ENCODE peak calls at places on chromosomes 4 and X, in six cellular contexts. J is left cardiac atrium; V is breast epithelium; M is fibroblast of lung; H is globus pallidus; D is activated CD4-positive, alpha-beta T cell treated with anti-CD3 and anti-CD28 coated beads for 36 hours. Q is an unnamed sample.

GRCh38 chrX:101219840-101220191 is 230 bp downstream of the DRP2 start:
- DNase-seq in J (no peak), V (no peak), M (peak), H (peak), D (no peak), Q (no peak)

GRCh38 chr4:31408136-31408535 is 688.0 kb downstream of the PCDH7 start:
- DNase-seq in J (no peak), V (no peak), M (no peak), H (no peak), D (no peak), Q (no peak)

GRCh38 chrX:120731386-120731785 is 101.5 kb upstream of the C1GALT1C1 start:
- DNase-seq in J (no peak), V (no peak), M (peak), H (no peak), D (no peak), Q (no peak)

GRCh38 chr4:24664956-24665355 is 80.6 kb upstream of the DHX15 start:
- DNase-seq in J (no peak), V (no peak), M (peak), H (peak), D (no peak), Q (no peak)

GRCh38 chr4:5959221-5959982 is 58.8 kb downstream of the C4orf50 start:
- DNase-seq in J (no peak), V (no peak), M (no peak), H (no peak), D (no peak), Q (peak)

GRCh38 chrX:146433771-146434170 is 375.8 kb upstream of the CXorf51B start:
- DNase-seq in J (no peak), V (no peak), M (no peak), H (no peak), D (no peak), Q (no peak)

GRCh38 chr4:186204103-186204559 is 12.8 kb downstream of the CYP4V2 start:
- DNase-seq in J (no peak), V (no peak), M (peak), H (no peak), D (peak), Q (no peak)

GRCh38 chr4:41215969-41216293 is 1.6 kb upstream of the APBB2 start:
- DNase-seq in J (no peak), V (no peak), M (no peak), H (no peak), D (no peak), Q (no peak)

GRCh38 chr4:53854991-53855885 is 209.2 kb downstream of the CHIC2 start:
- DNase-seq in J (no peak), V (no peak), M (peak), H (no peak), D (no peak), Q (no peak)

GRCh38 chr4:117784266-117784665 is 250.0 kb upstream of the NDST3 start:
- DNase-seq in J (no peak), V (no peak), M (no peak), H (no peak), D (no peak), Q (no peak)

GRCh38 chrX:16628954-16629595 is 20.9 kb upstream of the S100G start:
- DNase-seq in J (no peak), V (no peak), M (peak), H (no peak), D (no peak), Q (no peak)

GRCh38 chrX:53184836-53185235 is 40.2 kb downstream of the KDM5C start:
- DNase-seq in J (no peak), V (no peak), M (peak), H (no peak), D (no peak), Q (no peak)

GRCh38 chr4:53777244-53777984 is 186.1 kb upstream of the LNX1 start:
- DNase-seq in J (no peak), V (no peak), M (peak), H (no peak), D (no peak), Q (no peak)

GRCh38 chr4:48899950-48900349 is 6.6 kb downstream of the OCIAD2 start:
- DNase-seq in J (no peak), V (no peak), M (peak), H (no peak), D (no peak), Q (no peak)

GRCh38 chr4:138749303-138749702 is 266.3 kb upstream of the NOCT start:
- DNase-seq in J (no peak), V (no peak), M (peak), H (no peak), D (no peak), Q (no peak)

GRCh38 chr4:103091601-103092223 is 7.9 kb downstream of the BDH2 start:
- DNase-seq in J (no peak), V (no peak), M (peak), H (peak), D (peak), Q (no peak)